ENCODE peak calls at places on chromosomes 4 and X, in seven cellular contexts. H is IMR-90, W is neural progenitor cell, T is suprapubic skin, I is left ventricle myocardium inferior, X is AG09309, K is dorsolateral prefrontal cortex. F is an unnamed sample.

GRCh38 chrX:73668779-73669178 is 105.8 kb downstream of the CHIC1 start:
- DNase-seq in H (no peak), W (no peak), T (no peak), I (peak), X (no peak), K (no peak), F (no peak)

GRCh38 chr4:48815483-48815882 is 15.4 kb upstream of the OCIAD1 start:
- DNase-seq in H (no peak), W (no peak), T (no peak), I (no peak), X (no peak), K (no peak), F (no peak)

GRCh38 chrX:74535211-74535621 is 79.2 kb downstream of the RLIM start:
- DNase-seq in H (peak), W (peak), T (no peak), I (no peak), X (no peak), K (no peak), F (no peak)

GRCh38 chr4:78764498-78764961 is 11.6 kb upstream of the BMP2K start:
- DNase-seq in H (peak), W (no peak), T (no peak), I (no peak), X (no peak), K (no peak), F (no peak)

GRCh38 chr4:10185518-10186227 is 69.1 kb upstream of the WDR1 start:
- DNase-seq in H (no peak), W (no peak), T (no peak), I (no peak), X (no peak), K (no peak), F (no peak)

GRCh38 chrX:34884693-34885277 is 57.8 kb upstream of the FAM47B start:
- DNase-seq in H (peak), W (no peak), T (no peak), I (no peak), X (no peak), K (no peak), F (no peak)

GRCh38 chrX:130108647-130109428 is 1.5 kb downstream of the ELF4 start:
- DNase-seq in H (no peak), W (no peak), T (no peak), I (peak), X (no peak), K (no peak), F (no peak)

GRCh38 chrX:152480269-152481212 is 29.4 kb upstream of the GABRA3 start:
- DNase-seq in H (no peak), W (no peak), T (no peak), I (no peak), X (no peak), K (no peak), F (no peak)

GRCh38 chr4:133150643-133151300 is 1.7 kb downstream of the PCDH10 start:
- DNase-seq in H (no peak), W (peak), T (no peak), I (no peak), X (no peak), K (peak), F (no peak)

GRCh38 chr4:128366212-128366611 is 78.6 kb upstream of the PGRMC2 start:
- DNase-seq in H (no peak), W (no peak), T (no peak), I (no peak), X (no peak), K (no peak), F (no peak)

GRCh38 chr4:128376303-128376702 is 88.7 kb upstream of the PGRMC2 start:
- DNase-seq in H (no peak), W (no peak), T (no peak), I (no peak), X (no peak), K (no peak), F (no peak)

GRCh38 chr4:128376958-128377357 is 89.3 kb upstream of the PGRMC2 start:
- DNase-seq in H (no peak), W (no peak), T (no peak), I (no peak), X (no peak), K (no peak), F (no peak)

GRCh38 chr4:128371004-128371777 is 83.6 kb upstream of the PGRMC2 start:
- DNase-seq in H (peak), W (no peak), T (no peak), I (no peak), X (no peak), K (no peak), F (no peak)
- H3K4me3 ChIP-seq in H (no peak), W (no peak), T (no peak), I (no peak), X (no peak), K (no peak), F (no peak)

GRCh38 chrX:49995021-49995731 is 72.8 kb downstream of the CLCN5 start:
- DNase-seq in H (peak), W (no peak), T (no peak), I (no peak), X (peak), K (no peak), F (no peak)
- H3K4me3 ChIP-seq in H (no peak), W (no peak), T (no peak), I (no peak), X (no peak), K (no peak), F (no peak)

GRCh38 chrX:108437354-108437753 is 868 bp downstream of the COL4A6 start:
- DNase-seq in H (no peak), W (peak), T (no peak), I (no peak), X (no peak), K (no peak), F (no peak)
- H3K4me3 ChIP-seq in H (peak), W (peak), T (peak), I (peak), X (no peak), K (no peak), F (peak)

GRCh38 chrX:145817299-145817665 is 347 bp upstream of the SLITRK2 start:
- DNase-seq in H (no peak), W (peak), T (no peak), I (no peak), X (no peak), K (no peak), F (no peak)

GRCh38 chrX:145818522-145819075 is 970 bp downstream of the SLITRK2 start:
- DNase-seq in H (no peak), W (peak), T (no peak), I (no peak), X (no peak), K (no peak), F (no peak)

GRCh38 chrX:145813081-145813480 is 4.5 kb upstream of the SLITRK2 start:
- DNase-seq in H (no peak), W (no peak), T (no peak), I (no peak), X (no peak), K (no peak), F (no peak)

GRCh38 chrX:145817666-145818521 is at the start of gene SLITRK2:
- DNase-seq in H (no peak), W (peak), T (no peak), I (no peak), X (no peak), K (no peak), F (no peak)

GRCh38 chrX:145816607-145817298 is 876 bp upstream of the SLITRK2 start:
- DNase-seq in H (no peak), W (peak), T (no peak), I (no peak), X (no peak), K (no peak), F (no peak)
- H3K4me3 ChIP-seq in H (no peak), W (peak), T (peak), I (peak), X (no peak), K (peak), F (no peak)

GRCh38 chr4:80265571-80266266 is 745 bp upstream of the FGF5 start:
- DNase-seq in H (peak), W (peak), T (no peak), I (no peak), X (peak), K (no peak), F (no peak)
- H3K4me3 ChIP-seq in H (peak), W (peak), T (peak), I (peak), X (peak), K (peak), F (peak)

GRCh38 chr4:105150511-105150910 is 3.8 kb downstream of the TET2 start:
- DNase-seq in H (peak), W (no peak), T (no peak), I (no peak), X (no peak), K (no peak), F (no peak)
- H3K4me3 ChIP-seq in H (no peak), W (no peak), T (no peak), I (no peak), X (no peak), K (no peak), F (no peak)

DNA sequence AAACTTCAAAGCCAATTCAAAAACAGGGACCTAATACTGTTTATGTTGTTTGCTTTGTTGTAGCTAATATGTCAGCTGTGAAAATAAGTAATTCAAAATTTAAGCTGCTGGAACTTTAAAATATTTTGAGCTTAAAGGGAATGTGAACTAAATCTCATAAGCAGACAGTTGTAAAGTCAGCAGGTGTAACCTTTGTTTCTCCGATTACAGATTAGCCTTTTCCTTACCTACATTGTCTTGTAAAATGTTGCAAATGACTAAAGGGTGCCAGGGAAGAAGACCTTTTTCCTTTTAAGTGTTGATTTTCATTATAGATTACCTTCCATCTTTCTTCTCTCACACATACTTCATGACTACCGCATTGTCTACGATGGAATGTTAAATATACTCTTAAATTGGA is 405.1 kb downstream of the KCNIP4 start:
- DNase-seq in H (no peak), W (no peak), T (no peak), I (no peak), X (no peak), K (no peak), F (no peak)
- H3K4me3 ChIP-seq in H (no peak), W (no peak), T (no peak), I (no peak), X (no peak), K (no peak), F (no peak)

GRCh38 chr4:5845035-5845905 is 47.6 kb downstream of the CRMP1 start:
- DNase-seq in H (no peak), W (peak), T (no peak), I (no peak), X (no peak), K (peak), F (no peak)

GRCh38 chr4:5839332-5839731 is 53.6 kb downstream of the CRMP1 start:
- DNase-seq in H (no peak), W (no peak), T (no peak), I (no peak), X (no peak), K (no peak), F (no peak)

GRCh38 chr4:5843573-5844239 is 49.2 kb downstream of the CRMP1 start:
- DNase-seq in H (no peak), W (no peak), T (no peak), I (no peak), X (no peak), K (no peak), F (no peak)

GRCh38 chr4:5839751-5840674 is 52.9 kb downstream of the CRMP1 start:
- DNase-seq in H (no peak), W (no peak), T (no peak), I (peak), X (no peak), K (no peak), F (no peak)

GRCh38 chr4:5842456-5842855 is 50.4 kb downstream of the CRMP1 start:
- DNase-seq in H (no peak), W (no peak), T (no peak), I (no peak), X (no peak), K (no peak), F (no peak)
- H3K4me3 ChIP-seq in H (no peak), W (no peak), T (no peak), I (no peak), X (no peak), K (no peak), F (no peak)

DNA sequence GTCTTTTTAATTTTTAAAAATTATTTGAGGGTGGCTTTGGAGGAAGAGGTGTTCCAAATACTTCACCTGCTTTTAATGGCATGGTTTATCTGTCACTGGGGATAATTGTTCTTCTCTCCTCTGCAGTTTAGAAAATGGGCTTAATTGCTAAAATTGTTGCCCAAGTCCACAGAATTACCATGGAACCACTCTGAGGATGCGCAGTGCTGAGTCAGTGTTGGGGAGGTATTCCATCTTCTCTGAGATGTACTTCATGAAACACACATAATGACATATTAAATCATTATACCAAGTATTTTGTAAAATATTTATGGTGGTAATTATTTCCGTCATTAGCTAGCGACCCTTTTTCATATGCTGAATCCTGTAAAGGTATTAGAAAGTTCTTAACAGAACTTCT is 8.0 kb downstream of the ASB5 start:
- DNase-seq in H (no peak), W (no peak), T (no peak), I (no peak), X (no peak), K (no peak), F (no peak)
- H3K4me3 ChIP-seq in H (no peak), W (no peak), T (no peak), I (no peak), X (no peak), K (no peak), F (no peak)

DNA sequence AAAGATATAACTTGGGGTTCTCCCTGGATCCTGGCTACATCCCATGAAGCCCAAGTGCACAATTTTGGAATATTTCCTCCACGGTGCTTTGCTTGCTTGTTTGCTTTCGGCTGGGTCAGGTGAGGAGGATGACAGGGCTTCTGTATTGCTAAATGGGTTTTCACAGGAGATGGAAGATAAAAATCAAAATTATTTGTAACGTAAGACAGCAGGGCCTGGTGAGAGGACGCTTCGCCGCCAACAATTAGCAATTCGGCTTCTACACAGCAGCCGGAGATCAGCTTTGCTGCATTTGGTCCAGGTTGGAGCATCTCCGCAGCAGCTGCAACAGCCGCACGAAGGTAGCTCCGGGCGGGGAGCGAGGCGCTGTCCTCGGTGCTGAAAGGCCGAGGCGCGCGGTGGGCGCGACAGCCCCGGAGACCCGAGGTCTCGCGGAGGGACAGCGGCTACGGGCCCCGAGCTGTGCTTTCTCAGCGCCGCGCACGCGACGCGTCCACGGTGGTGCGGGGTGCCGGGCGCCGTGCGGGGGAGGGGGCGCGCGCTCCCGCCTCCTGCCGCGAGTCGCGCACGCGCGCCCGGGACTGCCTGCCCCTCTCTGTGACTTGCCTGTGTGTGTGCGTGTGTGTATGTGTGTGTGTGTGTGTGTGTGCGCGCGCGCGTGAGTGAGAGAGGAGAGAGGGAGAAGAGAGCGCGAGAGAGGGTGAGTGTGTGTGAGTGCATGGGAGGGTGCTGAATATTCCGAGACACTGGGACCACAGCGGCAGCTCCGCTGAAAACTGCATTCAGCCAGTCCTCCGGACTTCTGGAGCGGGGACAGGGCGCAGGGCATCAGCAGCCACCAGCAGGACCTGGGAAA is at the start of gene GRIA2:
- DNase-seq in H (peak), W (peak), T (no peak), I (no peak), X (peak), K (peak), F (no peak)
- H3K4me3 ChIP-seq in H (peak), W (peak), T (peak), I (peak), X (peak), K (peak), F (no peak)